ENCODE peak calls at places on chromosomes 4 and X, in seven cellular contexts. W, V, G, U, L, B and P are unnamed samples.

GRCh38 chr4:15738877-15739276 is 36.0 kb downstream of the BST1 start:
- DNase-seq in W (no peak), L (no peak), U (no peak), V (no peak), B (no peak), G (no peak), P (no peak)

GRCh38 chr4:8472689-8473197 is 32.2 kb downstream of the TRMT44 start:
- DNase-seq in V (peak), B (no peak), U (no peak), L (no peak), W (no peak), G (no peak), P (no peak)

GRCh38 chrX:65985922-65986588 is 53.8 kb downstream of the VSIG4 start:
- DNase-seq in W (peak), G (peak), B (no peak), U (peak), L (peak), V (no peak), P (peak)

GRCh38 chrX:138128025-138128671 is 562.2 kb downstream of the ZIC3 start:
- DNase-seq in U (peak), W (peak), L (peak), G (peak), V (no peak), B (no peak), P (peak)

GRCh38 chr4:3673176-3673575 is 93.0 kb upstream of the ADRA2C start:
- DNase-seq in G (no peak), B (no peak), L (no peak), W (no peak), V (no peak), U (no peak), P (no peak)

GRCh38 chr4:2860391-2861348 is 17.0 kb downstream of the ADD1 start:
- DNase-seq in W (peak), G (peak), L (no peak), V (no peak), U (no peak), B (peak), P (no peak)

GRCh38 chr4:99687120-99687519 is 29.5 kb upstream of the C4orf54 start:
- DNase-seq in W (no peak), B (no peak), U (no peak), G (no peak), V (no peak), L (no peak), P (no peak)

GRCh38 chrX:103399744-103400143 is 23.4 kb downstream of the BEX3 start:
- DNase-seq in L (no peak), V (no peak), G (no peak), U (no peak), B (no peak), W (no peak), P (no peak)

GRCh38 chr4:1045595-1046201 is 34.3 kb downstream of the FGFRL1 start:
- DNase-seq in G (no peak), W (no peak), L (no peak), U (no peak), B (no peak), V (peak), P (no peak)

GRCh38 chr4:6781561-6781960 is 966 bp upstream of the KIAA0232 start:
- DNase-seq in W (no peak), G (no peak), U (no peak), L (no peak), V (no peak), B (no peak), P (no peak)
- H3K27ac ChIP-seq in W (no peak), G (no peak), U (no peak), L (no peak), V (no peak), B (peak), P (peak)

GRCh38 chr4:88706574-88706973 is 8.9 kb upstream of the NAP1L5 start:
- DNase-seq in G (no peak), B (no peak), V (no peak), W (peak), L (no peak), U (no peak), P (no peak)
- TF ChIP-seq CTCF in G (peak), B (peak), V (no peak), W (peak), L (peak), U (peak), P (no peak)

GRCh38 chrX:13194291-13195103 is 125.4 kb downstream of the ATXN3L start:
- DNase-seq in B (no peak), W (no peak), V (no peak), U (no peak), L (no peak), G (no peak), P (no peak)
- H3K27ac ChIP-seq in B (no peak), W (no peak), V (no peak), U (no peak), L (no peak), G (no peak), P (no peak)

DNA sequence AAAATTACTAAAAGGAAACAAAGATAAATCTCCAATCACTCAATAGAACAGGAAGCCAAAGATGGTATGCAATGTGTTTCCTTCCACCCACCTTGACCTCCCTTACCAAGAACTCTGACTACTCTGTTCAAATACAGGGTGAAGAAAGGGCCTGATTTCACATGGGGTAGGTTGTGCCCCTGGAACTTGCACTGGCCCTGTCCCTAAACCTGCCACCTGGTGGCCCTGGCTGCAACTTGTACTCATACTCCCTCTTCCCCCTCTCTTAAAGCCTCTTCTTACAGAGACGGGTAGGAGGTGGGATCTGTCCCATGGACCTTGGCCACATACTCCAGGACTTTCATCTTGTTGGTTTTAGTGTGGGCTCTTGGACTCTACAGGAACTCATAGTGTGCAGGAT is 17.3 kb upstream of the TMEM185A start:
- DNase-seq in B (no peak), G (no peak), U (no peak), V (no peak), L (no peak), W (no peak), P (no peak)
- TF ChIP-seq CTCF in B (no peak), G (peak), U (peak), V (no peak), L (peak), W (no peak), P (no peak)